ENCODE peak calls at places on chromosomes 12 and 14, in four cellular contexts. A is psoas muscle, P is uterus, Q is neural crest cell. U is an unnamed sample.

GRCh38 chr14:91509083-91509877 is 830 bp downstream of the PPP4R3A start:
- DNase-seq in Q (peak), A (peak), P (no peak), U (no peak)

GRCh38 chr12:82329508-82329907 is 28.7 kb downstream of the CCDC59 start:
- DNase-seq in P (no peak), Q (no peak), A (no peak), U (no peak)

GRCh38 chr12:124278389-124279101 is 16.3 kb upstream of the RFLNA start:
- DNase-seq in A (no peak), Q (peak), P (no peak), U (no peak)

GRCh38 chr14:102655154-102655553 is 62.7 kb downstream of the RCOR1 start:
- DNase-seq in A (no peak), P (no peak), Q (no peak), U (no peak)

GRCh38 chr12:22051114-22051698 is 5.2 kb downstream of the CMAS start:
- DNase-seq in P (no peak), A (no peak), Q (no peak), U (no peak)

GRCh38 chr12:20443216-20443615 is 74.9 kb downstream of the PDE3A start:
- DNase-seq in A (no peak), P (no peak), Q (no peak), U (no peak)

GRCh38 chr14:45467023-45467422 is 214.0 kb upstream of the MIS18BP1 start:
- DNase-seq in P (no peak), Q (no peak), A (no peak), U (no peak)

GRCh38 chr12:7729683-7730195 is 17.4 kb downstream of the CLEC4C start:
- DNase-seq in P (no peak), Q (no peak), A (no peak), U (no peak)

GRCh38 chr12:83827860-83828259 is 1084.7 kb downstream of the SLC6A15 start:
- DNase-seq in Q (no peak), A (no peak), P (no peak), U (no peak)
- TF ChIP-seq CTCF in Q (peak), A (no peak), P (no peak), U (no peak)

DNA sequence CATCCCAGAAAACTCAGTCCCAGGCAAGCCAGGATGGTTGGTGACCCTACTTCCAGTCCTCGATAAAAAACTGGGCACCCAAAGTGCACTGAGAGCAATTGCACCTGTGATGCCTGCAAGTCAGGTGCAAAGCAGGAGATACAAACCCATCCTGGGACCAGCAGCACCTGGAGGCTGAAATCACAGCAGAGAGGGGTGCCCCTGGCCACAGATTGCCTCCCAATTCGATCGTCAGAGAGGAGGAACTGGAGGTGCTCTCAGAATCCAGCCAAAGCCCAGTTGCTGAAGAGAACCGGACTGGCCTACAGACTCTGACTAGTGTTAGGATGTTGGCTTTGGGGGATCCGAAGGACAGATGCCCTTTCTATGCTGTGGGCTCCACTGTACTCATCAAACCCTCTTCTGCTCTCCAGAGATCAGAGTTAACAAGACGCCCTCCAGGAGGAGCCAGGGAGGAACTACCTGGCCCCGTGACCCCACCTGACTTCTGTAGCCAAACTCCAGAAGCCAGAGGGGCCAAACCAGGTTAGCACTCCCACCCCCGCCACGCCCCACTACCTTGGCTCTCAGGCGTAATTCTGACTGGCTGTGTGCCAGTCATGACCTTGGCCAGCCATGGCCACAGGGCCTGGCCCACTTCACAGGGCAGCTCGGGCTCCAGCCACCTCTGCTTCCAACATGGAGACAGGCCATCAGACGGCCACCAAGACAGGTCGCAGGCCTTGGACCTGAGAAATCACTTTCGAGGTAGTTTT is 284.5 kb upstream of the RTL1 start:
- DNase-seq in P (peak), A (no peak), Q (no peak), U (no peak)
- TF ChIP-seq CTCF in P (no peak), A (no peak), Q (no peak), U (no peak)

DNA sequence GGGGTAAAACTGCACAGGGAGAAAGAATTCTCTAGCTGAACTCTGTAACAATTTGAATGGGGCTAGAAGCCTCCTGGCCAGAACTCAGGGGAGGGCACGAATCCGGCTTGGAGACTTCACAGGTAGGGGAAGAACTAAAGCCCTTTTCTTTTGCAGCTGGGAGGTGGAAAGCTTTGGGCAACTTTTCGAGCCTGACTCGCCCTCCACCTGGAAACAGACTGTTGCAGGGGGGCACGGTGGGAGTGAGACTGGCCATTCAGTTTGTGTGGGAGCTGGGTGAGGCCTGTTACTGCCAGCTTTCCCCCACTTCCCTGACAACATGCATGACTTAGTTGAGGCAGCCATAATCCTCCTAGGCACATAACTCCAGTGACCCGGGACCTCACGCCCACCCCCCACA is 135.8 kb downstream of the PLCZ1 start:
- DNase-seq in P (no peak), Q (no peak), A (no peak), U (no peak)
- TF ChIP-seq CTCF in P (no peak), Q (no peak), A (no peak), U (no peak)

DNA sequence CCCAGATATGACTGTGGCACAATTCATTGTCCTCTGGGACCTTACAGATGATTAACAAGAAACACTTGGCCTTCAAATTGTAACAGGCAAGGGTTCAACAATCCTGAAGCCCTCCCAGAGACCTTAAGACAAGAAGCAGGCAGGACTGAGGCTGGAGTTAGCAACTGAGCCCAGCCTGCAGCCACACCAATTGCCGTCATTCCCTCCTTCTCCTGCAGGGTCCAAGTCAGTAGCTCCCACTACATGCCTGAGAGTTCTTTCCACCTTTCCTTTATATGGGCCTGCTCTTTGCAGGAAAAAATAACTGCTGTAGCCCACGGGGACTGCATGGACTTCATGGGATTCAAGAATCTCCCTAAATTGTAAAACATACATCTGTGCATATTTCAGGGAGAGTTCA is 2.4 kb upstream of the SERPINA4 start:
- DNase-seq in A (no peak), Q (no peak), P (no peak), U (no peak)
- TF ChIP-seq CTCF in A (no peak), Q (peak), P (no peak), U (no peak)

GRCh38 chr12:75819512-75819911 is 212.1 kb downstream of the PHLDA1 start:
- DNase-seq in Q (no peak), A (no peak), P (no peak), U (no peak)

GRCh38 chr12:75818863-75819262 is 212.7 kb downstream of the PHLDA1 start:
- DNase-seq in P (no peak), A (no peak), Q (no peak), U (no peak)

GRCh38 chr12:75815756-75816155 is 215.8 kb downstream of the PHLDA1 start:
- DNase-seq in Q (no peak), P (no peak), A (no peak), U (no peak)

GRCh38 chr12:75814856-75815754 is 216.5 kb downstream of the PHLDA1 start:
- DNase-seq in P (peak), A (no peak), Q (no peak), U (peak)

GRCh38 chr12:75816892-75817291 is 214.7 kb downstream of the PHLDA1 start:
- DNase-seq in P (no peak), A (no peak), Q (no peak), U (no peak)
- TF ChIP-seq CTCF in P (no peak), A (no peak), Q (peak), U (no peak)

GRCh38 chr14:99203080-99203479 is 68.9 kb downstream of the BCL11B start:
- DNase-seq in P (no peak), A (no peak), Q (no peak), U (no peak)
- TF ChIP-seq CTCF in P (no peak), A (no peak), Q (no peak), U (no peak)